ENCODE peak calls at places on chromosomes 1 and 21, in five cellular contexts. I, K, S, M and G are unnamed samples.

GRCh38 chr21:42307106-42307505 is 8.1 kb downstream of the TFF3 start:
- DNase-seq in K (no peak), S (no peak), M (no peak), I (no peak), G (no peak)

GRCh38 chr1:40562185-40562584 is 30.7 kb downstream of the ZNF684 start:
- DNase-seq in K (no peak), S (no peak), M (no peak), I (no peak), G (no peak)

GRCh38 chr21:32457962-32458361 is 45.5 kb downstream of the EVA1C start:
- DNase-seq in I (no peak), S (no peak), M (no peak), K (no peak), G (no peak)

GRCh38 chr1:205351984-205352713 is 4.6 kb downstream of the KLHDC8A start:
- DNase-seq in M (no peak), I (peak), K (no peak), S (peak), G (no peak)

GRCh38 chr1:40395211-40396175 is 22.0 kb downstream of the SMAP2 start:
- DNase-seq in M (no peak), S (no peak), K (no peak), I (no peak), G (no peak)

GRCh38 chr1:68211781-68212180 is 20.5 kb downstream of the WLS start:
- DNase-seq in M (no peak), I (no peak), K (no peak), S (no peak), G (no peak)

GRCh38 chr21:34023691-34024381 is 49.5 kb upstream of the MRPS6 start:
- DNase-seq in S (no peak), K (no peak), I (no peak), M (no peak), G (no peak)

GRCh38 chr1:234925440-234926251 is 203.0 kb downstream of the TOMM20 start:
- DNase-seq in I (peak), S (peak), M (no peak), K (no peak), G (no peak)

GRCh38 chr1:9246841-9247785 is 12.5 kb downstream of the H6PD start:
- DNase-seq in M (no peak), K (no peak), I (no peak), S (no peak), G (no peak)

GRCh38 chr21:39137248-39138186 is 45.7 kb downstream of the PSMG1 start:
- DNase-seq in K (no peak), M (no peak), I (peak), S (peak), G (no peak)

GRCh38 chr1:170967042-170967910 is 31.9 kb downstream of the MROH9 start:
- DNase-seq in M (no peak), I (no peak), K (no peak), S (peak), G (no peak)

GRCh38 chr1:25198731-25199231 is 33.5 kb downstream of the SYF2 start:
- DNase-seq in S (no peak), K (no peak), I (no peak), M (no peak), G (peak)

GRCh38 chr1:11058595-11059165 is 1.1 kb downstream of the SRM start:
- DNase-seq in M (peak), S (no peak), I (no peak), K (no peak), G (no peak)

GRCh38 chr1:24714859-24715520 is 30.3 kb upstream of the CLIC4 start:
- DNase-seq in S (no peak), K (no peak), I (peak), M (no peak), G (peak)

GRCh38 chr1:219990782-219991510 is 55.4 kb downstream of the EPRS1 start:
- DNase-seq in S (peak), M (no peak), I (no peak), K (no peak), G (no peak)

GRCh38 chr1:232463226-232463625 is 166.7 kb downstream of the SIPA1L2 start:
- DNase-seq in I (no peak), M (no peak), S (no peak), K (no peak), G (no peak)

GRCh38 chr1:31623365-31623764 is 5.9 kb downstream of the HCRTR1 start:
- DNase-seq in K (no peak), I (peak), M (no peak), S (no peak), G (no peak)

GRCh38 chr1:244052011-244052727 is 1.1 kb downstream of the ZBTB18 start:
- DNase-seq in M (no peak), K (no peak), S (no peak), I (no peak), G (no peak)

GRCh38 chr1:199629624-199630023 is 397.9 kb upstream of the NR5A2 start:
- DNase-seq in I (no peak), S (no peak), K (no peak), M (no peak), G (no peak)

GRCh38 chr1:117780981-117781475 is 148.4 kb downstream of the GDAP2 start:
- DNase-seq in K (no peak), I (no peak), M (no peak), S (no peak), G (no peak)

GRCh38 chr1:235331391-235331790 is 3.0 kb downstream of the GGPS1 start:
- DNase-seq in M (no peak), K (no peak), S (no peak), I (no peak), G (no peak)

GRCh38 chr1:2311184-2312032 is 79.9 kb downstream of the MORN1 start:
- DNase-seq in K (no peak), S (peak), I (peak), M (peak), G (no peak)

GRCh38 chr1:221449801-221450470 is 292.0 kb downstream of the DUSP10 start:
- DNase-seq in I (no peak), K (no peak), M (no peak), S (no peak), G (no peak)

GRCh38 chr1:62131093-62131725 is 63.4 kb upstream of the L1TD1 start:
- DNase-seq in K (no peak), S (peak), M (no peak), I (peak), G (peak)

GRCh38 chr1:39378377-39378776 is 113.1 kb upstream of the BMP8A start:
- DNase-seq in S (peak), K (no peak), I (no peak), M (no peak), G (no peak)

GRCh38 chr1:18722270-18722669 is 91.6 kb downstream of the PAX7 start:
- DNase-seq in S (no peak), K (no peak), M (no peak), I (no peak), G (no peak)

GRCh38 chr1:215704089-215704860 is 137.2 kb downstream of the KCTD3 start:
- DNase-seq in I (no peak), K (no peak), M (no peak), S (no peak), G (no peak)

GRCh38 chr1:230754831-230755230 is 7.6 kb downstream of the CAPN9 start:
- DNase-seq in M (no peak), I (peak), K (no peak), S (no peak), G (no peak)

GRCh38 chr1:182259229-182259872 is 132.2 kb downstream of the GLUL start:
- DNase-seq in I (peak), M (peak), S (no peak), K (no peak), G (no peak)

GRCh38 chr1:236338096-236338495 is 56.0 kb upstream of the EDARADD start:
- DNase-seq in I (no peak), K (no peak), M (no peak), S (no peak), G (no peak)

GRCh38 chr1:214362188-214362882 is 81.4 kb downstream of the SMYD2 start:
- DNase-seq in S (no peak), M (no peak), I (peak), K (no peak), G (no peak)

GRCh38 chr1:209045326-209046057 is 538.0 kb upstream of the CAMK1G start:
- DNase-seq in I (no peak), S (no peak), M (no peak), K (no peak), G (no peak)

GRCh38 chr1:205054013-205054412 is 11.0 kb downstream of the CNTN2 start:
- DNase-seq in K (no peak), S (no peak), I (no peak), M (no peak), G (no peak)

GRCh38 chr1:225341642-225342041 is 86.2 kb downstream of the LBR start:
- DNase-seq in K (no peak), S (no peak), I (no peak), M (no peak), G (no peak)

GRCh38 chr1:64480999-64481772 is 11.3 kb downstream of the CACHD1 start:
- DNase-seq in M (no peak), K (no peak), S (no peak), I (no peak), G (no peak)

GRCh38 chr1:75797606-75798216 is 1.0 kb downstream of the MSH4 start:
- DNase-seq in S (no peak), M (no peak), K (no peak), I (no peak), G (no peak)

GRCh38 chr1:115411388-115412063 is 73.5 kb upstream of the NGF start:
- DNase-seq in I (no peak), K (no peak), S (peak), M (no peak), G (no peak)

GRCh38 chr1:198607714-198608113 is 31.1 kb upstream of the PTPRC start:
- DNase-seq in M (no peak), I (no peak), K (no peak), S (no peak), G (no peak)

GRCh38 chr1:198612471-198613265 is 26.2 kb upstream of the PTPRC start:
- DNase-seq in M (no peak), S (no peak), K (no peak), I (no peak), G (no peak)

GRCh38 chr1:198610362-198610761 is 28.5 kb upstream of the PTPRC start:
- DNase-seq in M (no peak), I (no peak), K (no peak), S (no peak), G (no peak)

GRCh38 chr1:198605880-198606458 is 32.9 kb upstream of the PTPRC start:
- DNase-seq in I (no peak), S (no peak), M (no peak), K (no peak), G (no peak)

DNA sequence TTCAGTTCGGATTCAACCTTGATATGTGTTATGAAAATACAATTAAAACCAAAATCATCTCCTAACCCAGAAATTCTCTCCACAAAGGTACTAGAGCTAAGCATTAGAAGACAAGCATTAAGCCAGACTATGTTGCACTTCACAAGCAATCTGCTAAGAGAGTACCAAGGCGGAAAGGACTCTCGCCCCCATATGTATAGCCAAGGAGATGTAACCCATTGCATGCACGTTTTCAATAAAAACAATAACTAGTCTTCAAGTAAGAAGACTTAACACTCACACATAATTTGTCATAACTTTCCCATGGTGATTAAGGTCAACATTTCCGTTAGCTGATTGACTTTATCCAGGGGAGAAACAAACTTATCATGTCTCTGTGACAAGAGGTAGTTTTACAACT is 27.6 kb upstream of the PTPRC start:
- DNase-seq in I (no peak), S (no peak), M (no peak), K (no peak), G (no peak)
- H3K27ac ChIP-seq in I (no peak), S (no peak), M (no peak), K (no peak), G (no peak)

GRCh38 chr1:93814059-93814794 is 64.8 kb downstream of the DNTTIP2 start:
- DNase-seq in M (no peak), S (peak), I (peak), K (no peak), G (peak)

GRCh38 chr1:93814795-93815737 is 63.9 kb downstream of the DNTTIP2 start:
- DNase-seq in K (no peak), I (no peak), S (no peak), M (no peak), G (no peak)

GRCh38 chr1:93813076-93813475 is 65.9 kb downstream of the DNTTIP2 start:
- DNase-seq in S (no peak), M (no peak), I (no peak), K (no peak), G (no peak)

GRCh38 chr1:93810316-93810715 is 68.7 kb downstream of the DNTTIP2 start:
- DNase-seq in I (no peak), S (no peak), K (no peak), M (no peak), G (no peak)

DNA sequence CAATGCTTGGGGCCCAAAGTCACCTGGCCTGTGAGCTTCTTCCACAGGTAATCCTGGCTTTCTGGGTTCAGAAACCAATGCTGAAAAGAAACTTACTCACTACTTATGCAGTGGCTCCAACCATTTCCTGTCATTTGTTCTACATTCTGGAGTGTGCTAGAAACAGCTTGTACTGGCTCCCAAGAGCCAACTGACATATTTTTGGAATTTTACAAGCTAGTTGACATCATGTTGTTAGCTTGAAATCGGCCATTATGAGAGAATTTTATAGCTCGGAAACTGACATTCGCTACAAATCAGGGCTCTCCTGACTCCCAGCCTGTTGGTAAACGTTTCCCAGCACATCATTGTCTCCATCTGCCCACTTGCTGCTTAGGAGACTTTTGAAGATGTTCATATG is 67.4 kb downstream of the DNTTIP2 start:
- DNase-seq in M (no peak), K (no peak), S (no peak), I (no peak), G (no peak)
- H3K27ac ChIP-seq in M (peak), K (no peak), S (no peak), I (peak), G (no peak)

DNA sequence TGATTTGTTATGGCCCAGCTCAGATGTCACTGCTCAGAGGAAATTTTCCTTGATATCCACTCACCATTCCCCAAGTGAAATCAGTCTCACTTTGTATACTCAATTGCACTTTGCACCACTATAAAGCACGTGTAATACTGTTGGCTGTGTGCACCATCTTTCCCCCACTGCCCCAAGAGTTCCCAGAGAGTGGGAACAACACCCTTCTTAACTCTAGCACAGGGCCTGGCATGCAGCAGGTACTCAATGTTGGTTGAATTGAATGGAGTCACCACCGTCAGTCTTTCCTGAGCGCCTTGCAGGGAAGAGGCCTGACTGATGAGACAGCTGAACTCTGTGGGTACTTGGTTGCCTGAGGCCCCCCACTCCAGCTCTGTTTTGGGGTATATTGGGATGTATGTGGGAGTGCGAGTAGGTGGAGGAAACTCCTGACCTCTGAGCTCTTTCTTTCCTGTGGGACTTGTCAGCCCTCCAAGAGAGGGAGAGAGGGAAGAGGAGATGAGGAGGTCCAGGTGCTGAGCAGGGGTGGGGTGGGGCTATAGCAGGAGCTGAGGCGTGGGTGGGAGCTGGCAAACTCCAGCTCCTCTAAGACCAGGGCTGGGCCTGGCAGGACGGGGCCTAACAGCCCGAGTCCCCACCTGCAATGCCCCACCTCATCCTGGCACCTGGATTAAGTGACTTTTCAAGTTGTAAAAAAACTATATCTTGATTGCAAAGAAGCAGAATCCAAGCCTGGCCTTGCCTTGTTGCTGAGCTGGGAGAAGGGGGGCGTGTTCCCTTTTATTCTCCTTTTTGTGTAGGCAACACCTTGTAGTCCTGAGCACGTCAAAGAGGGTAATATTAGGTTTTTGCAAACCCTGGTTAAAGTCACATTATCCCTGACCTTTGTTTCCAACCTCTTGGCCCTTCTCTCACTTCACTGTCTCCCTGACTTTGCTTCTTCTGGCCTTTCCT is 19.4 kb upstream of the WASF2 start:
- DNase-seq in M (no peak), I (no peak), K (no peak), S (no peak), G (no peak)
- H3K27ac ChIP-seq in M (no peak), I (no peak), K (peak), S (no peak), G (no peak)

GRCh38 chr1:187568067-187568466 is 739.3 kb downstream of the PLA2G4A start:
- DNase-seq in M (no peak), I (no peak), K (no peak), S (no peak), G (no peak)

GRCh38 chr1:187566371-187566770 is 737.6 kb downstream of the PLA2G4A start:
- DNase-seq in M (no peak), I (no peak), K (no peak), S (no peak), G (no peak)

DNA sequence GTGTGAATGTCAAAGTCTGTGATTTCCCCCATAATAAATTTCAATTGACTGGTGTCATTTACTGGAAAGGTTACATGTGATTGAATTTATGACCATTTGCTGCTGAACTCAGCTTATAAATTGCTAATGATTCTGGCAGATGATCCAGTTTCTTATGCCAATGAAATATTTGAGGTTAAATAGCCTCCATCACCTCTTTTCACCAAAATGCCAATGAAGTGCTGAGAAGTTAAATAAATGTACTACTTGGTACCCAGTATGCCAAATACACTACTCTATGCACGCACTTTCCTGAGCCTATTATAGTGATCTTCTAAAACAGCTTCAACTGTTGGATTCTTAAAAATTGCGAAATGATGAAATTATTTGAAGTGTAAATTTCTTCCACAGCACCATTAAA is 741.4 kb downstream of the PLA2G4A start:
- DNase-seq in I (no peak), S (no peak), M (no peak), K (no peak), G (no peak)
- H3K27ac ChIP-seq in I (no peak), S (no peak), M (no peak), K (no peak), G (no peak)